ENCODE peak calls at places on chromosomes 2 and 18, in ten cellular contexts. F is Peyer's patch; W is MM.1S; Y is psoas muscle; E is GM20000; O is neural crest cell; V is mammary epithelial cell; X is K562; U is CD8-positive, alpha-beta T cell; C is prostate gland. L is an unnamed sample.

GRCh38 chr2:163692611-163693482 is 43.0 kb downstream of the FIGN start:
- DNase-seq in E (no peak), C (no peak), W (no peak), Y (no peak), V (no peak), F (no peak), X (no peak), U (no peak), O (no peak), L (no peak)

GRCh38 chr2:29628882-29629281 is 292.5 kb downstream of the ALK start:
- DNase-seq in U (no peak), W (no peak), E (no peak), V (no peak), C (no peak), Y (no peak), F (no peak), X (no peak), O (no peak), L (no peak)

GRCh38 chr18:51255694-51256093 is 58.2 kb upstream of the MEX3C start:
- DNase-seq in Y (no peak), V (no peak), F (no peak), C (peak; percentile 8), X (no peak), W (no peak), E (no peak), O (no peak), U (no peak), L (no peak)

GRCh38 chr2:224381913-224382647 is 19.8 kb downstream of the FAM124B start:
- DNase-seq in C (no peak), W (no peak), E (no peak), F (no peak), V (no peak), X (no peak), Y (no peak), O (no peak), U (no peak), L (no peak)

GRCh38 chr2:43224571-43225092 is 1.8 kb downstream of the ZFP36L2 start:
- DNase-seq in X (peak; percentile 59), C (no peak), E (peak; percentile 60), O (peak; percentile 19), W (peak; percentile 37), F (no peak), V (no peak), Y (peak; percentile 50), U (no peak), L (no peak)

GRCh38 chr2:218733615-218734021 is 23.0 kb downstream of the TTLL4 start:
- DNase-seq in X (no peak), E (peak; percentile 52), V (peak; percentile 91), W (peak; percentile 59), O (no peak), U (no peak), Y (peak; percentile 21), F (no peak), C (no peak), L (no peak)

GRCh38 chr2:205925373-205926337 is 160.3 kb downstream of the INO80D start:
- DNase-seq in E (peak; percentile 74), C (peak; percentile 70), U (peak; percentile 31), O (peak; percentile 90), X (peak; percentile 61), F (peak; percentile 87), W (peak; percentile 62), Y (peak; percentile 75), V (peak; percentile 48), L (peak; percentile 50)

GRCh38 chr2:127577503-127577902 is 42.0 kb downstream of the MYO7B start:
- DNase-seq in U (no peak), W (no peak), C (no peak), Y (no peak), V (no peak), O (no peak), X (no peak), F (no peak), E (no peak), L (peak; percentile 21)

GRCh38 chr2:46145017-46145416 is 152.2 kb upstream of the EPAS1 start:
- DNase-seq in X (no peak), W (no peak), E (no peak), F (no peak), V (no peak), Y (no peak), U (no peak), C (no peak), O (no peak), L (no peak)

GRCh38 chr2:2769481-2770431 is 438.7 kb upstream of the MYT1L start:
- DNase-seq in O (no peak), X (no peak), Y (peak; percentile 79), W (no peak), C (no peak), F (no peak), V (no peak), E (no peak), U (no peak), L (no peak)

GRCh38 chr18:47758000-47758399 is 172.5 kb downstream of the SMAD2 start:
- DNase-seq in O (no peak), W (no peak), F (no peak), X (no peak), E (no peak), U (no peak), V (no peak), Y (no peak), C (no peak), L (no peak)
- TF ChIP-seq CTCF in O (peak; percentile 49), W (peak; percentile 35), F (no peak), X (no peak), E (no peak), U (peak; percentile 34), V (peak; percentile 50), Y (peak; percentile 8), C (no peak), L (peak; percentile 32)

GRCh38 chr2:168490916-168491605 is 35.0 kb downstream of the CERS6 start:
- DNase-seq in C (no peak), Y (no peak), E (peak; percentile 13), O (no peak), U (no peak), W (peak; percentile 36), F (no peak), V (no peak), X (peak; percentile 34), L (no peak)

GRCh38 chr2:168499500-168499899 is 43.4 kb downstream of the CERS6 start:
- DNase-seq in C (no peak), V (no peak), Y (no peak), U (no peak), W (no peak), E (no peak), F (no peak), X (no peak), O (no peak), L (no peak)

GRCh38 chr2:168490015-168490874 is 34.2 kb downstream of the CERS6 start:
- DNase-seq in V (peak; percentile 48), X (peak; percentile 74), O (no peak), F (no peak), C (no peak), E (peak; percentile 59), U (no peak), W (peak; percentile 93), Y (no peak), L (no peak)

GRCh38 chr2:168495524-168495923 is 39.5 kb downstream of the CERS6 start:
- DNase-seq in U (no peak), E (peak; percentile 48), V (no peak), C (no peak), O (no peak), Y (no peak), W (peak; percentile 89), X (no peak), F (no peak), L (no peak)

DNA sequence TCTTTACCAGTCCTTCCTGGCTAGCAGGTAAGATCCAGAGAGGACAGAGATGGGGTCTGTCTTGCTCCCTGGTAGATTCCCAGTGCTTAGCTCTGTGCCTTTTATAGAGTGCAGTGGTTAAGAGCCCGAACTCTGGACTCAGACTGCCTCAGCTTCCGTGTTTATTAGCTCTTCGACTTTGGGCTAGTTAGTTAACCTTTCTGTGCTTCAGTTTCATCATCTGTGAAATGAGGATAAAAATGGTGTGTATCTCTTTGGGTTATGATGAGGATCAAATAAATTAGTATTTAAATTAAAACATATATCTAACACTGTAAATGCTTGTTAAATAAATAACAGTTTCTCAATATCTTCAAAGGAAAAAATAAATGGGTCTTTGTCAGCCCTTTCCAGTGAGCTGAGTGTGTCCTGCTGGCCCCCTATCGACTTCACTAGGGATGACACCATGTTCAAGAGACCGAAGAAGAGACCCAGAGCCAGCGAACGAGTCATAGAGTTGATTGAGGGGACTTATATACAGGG is 38.2 kb downstream of the CERS6 start:
- DNase-seq in O (peak; percentile 19), V (no peak), Y (no peak), F (no peak), X (peak; percentile 60), E (no peak), U (no peak), C (no peak), W (no peak), L (no peak)
- TF ChIP-seq CTCF in O (peak; percentile 57), V (peak; percentile 28), Y (no peak), F (no peak), X (peak; percentile 45), E (no peak), U (no peak), C (no peak), W (peak; percentile 23), L (no peak)

DNA sequence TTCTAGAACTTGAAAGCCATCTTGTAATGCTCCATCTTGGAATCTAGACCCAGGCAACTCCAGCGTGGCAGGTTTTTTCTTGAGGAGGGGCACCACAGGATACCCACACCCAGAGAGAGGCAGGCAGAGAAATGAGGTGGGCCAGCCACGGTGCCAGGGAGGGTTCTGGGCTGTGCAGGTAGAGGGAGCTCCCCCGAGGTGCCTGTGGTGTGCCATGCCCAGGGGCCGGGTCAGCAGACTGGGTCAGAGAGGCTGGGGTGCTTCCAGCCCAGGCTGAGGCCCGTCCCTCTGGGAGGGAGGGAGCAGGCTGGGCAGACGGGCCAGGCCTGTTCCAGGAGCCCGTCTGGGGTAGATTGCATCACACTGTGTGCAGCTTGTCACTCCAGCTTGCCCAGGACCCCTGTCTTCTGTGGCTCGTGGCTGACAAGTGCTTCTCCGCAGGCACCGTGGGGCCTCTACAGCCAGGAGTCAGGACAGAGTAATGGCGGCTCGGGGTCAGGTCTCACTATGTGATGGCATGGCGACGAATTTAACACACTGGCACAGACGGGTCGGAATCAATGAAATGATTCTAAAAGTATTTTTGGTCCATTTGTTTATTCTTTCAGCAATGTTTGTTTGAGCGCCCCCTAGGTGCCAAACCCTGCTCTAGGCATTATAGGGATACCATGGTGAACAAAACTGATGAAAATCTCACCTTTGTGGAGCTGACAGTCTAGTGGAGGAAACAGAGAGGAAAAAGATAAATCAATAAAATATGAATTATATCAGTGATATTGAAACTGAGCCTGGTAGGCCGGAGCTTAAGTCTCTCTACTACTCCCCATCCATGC is 144.0 kb downstream of the ACOXL start:
- DNase-seq in E (no peak), C (no peak), W (no peak), Y (no peak), V (no peak), O (no peak), X (peak; percentile 14), U (no peak), F (no peak), L (no peak)
- TF ChIP-seq CTCF in E (peak; percentile 36), C (no peak), W (peak; percentile 33), Y (no peak), V (peak; percentile 9), O (peak; percentile 43), X (peak; percentile 26), U (no peak), F (no peak), L (no peak)

DNA sequence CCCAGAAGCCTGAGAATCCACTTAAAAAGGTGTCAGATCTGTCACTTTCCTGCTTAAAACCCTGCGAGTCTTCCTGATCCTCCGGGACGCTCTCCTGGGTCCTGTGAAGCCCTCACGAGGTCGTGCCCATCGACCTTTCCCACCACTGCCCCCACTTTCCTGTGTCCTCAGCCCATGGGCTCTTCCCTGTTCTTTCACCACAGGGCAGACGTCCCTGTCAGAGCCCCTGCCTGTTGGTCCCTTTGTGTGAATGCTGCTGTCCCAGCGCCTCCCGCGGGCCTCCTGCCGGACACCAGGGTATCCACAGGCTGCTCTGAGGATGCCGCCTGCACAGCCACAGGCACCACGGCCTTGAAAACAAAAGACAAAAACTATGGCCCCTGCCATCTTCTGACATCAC is 125.6 kb downstream of the TMEM18 start:
- DNase-seq in Y (no peak), W (no peak), E (no peak), X (no peak), C (no peak), V (no peak), F (no peak), O (peak; percentile 53), U (no peak), L (no peak)
- TF ChIP-seq CTCF in Y (no peak), W (no peak), E (no peak), X (no peak), C (no peak), V (no peak), F (no peak), O (no peak), U (no peak), L (no peak)

L was measured in PC-9.